ENCODE peak calls at places on chromosomes 6 and 20, in ten cellular contexts. O is adrenal gland, E is AG10803, Z is AG04450, P is nephron progenitor cell, S is ovary, R is SK-N-SH, B is fibroblast of lung, G is osteocyte, J is GM06990. V is an unnamed sample.

GRCh38 chr6:42314571-42314950 is 96.9 kb upstream of the MRPS10 start:
- DNase-seq in O (no peak), E (no peak), Z (no peak), P (no peak), S (no peak), R (no peak), B (no peak), G (no peak), J (no peak), V (no peak)

GRCh38 chr6:85865665-85866372 is 223.1 kb upstream of the SYNCRIP start:
- DNase-seq in O (peak), E (peak), Z (no peak), P (no peak), S (no peak), R (no peak), B (peak), G (no peak), J (no peak), V (no peak)

GRCh38 chr20:42556575-42556974 is 633.1 kb downstream of the PTPRT start:
- DNase-seq in O (no peak), E (no peak), Z (no peak), P (no peak), S (no peak), R (no peak), B (no peak), G (no peak), J (no peak), V (no peak)

GRCh38 chr20:33658510-33658909 is 3.6 kb upstream of the C20orf144 start:
- DNase-seq in O (no peak), E (no peak), Z (no peak), P (no peak), S (peak), R (peak), B (no peak), G (no peak), J (no peak), V (no peak)

GRCh38 chr20:4574356-4574690 is 147.4 kb upstream of the PRND start:
- DNase-seq in O (no peak), E (no peak), Z (no peak), P (no peak), S (no peak), R (no peak), B (no peak), G (no peak), J (no peak), V (no peak)

GRCh38 chr6:130322673-130323268 is 43.0 kb upstream of the TMEM200A start:
- DNase-seq in O (peak), E (peak), Z (peak), P (peak), S (peak), R (peak), B (peak), G (no peak), J (no peak), V (peak)

GRCh38 chr6:90993771-90994170 is 406.9 kb upstream of the MAP3K7 start:
- DNase-seq in O (no peak), E (no peak), Z (no peak), P (no peak), S (no peak), R (no peak), B (no peak), G (no peak), J (no peak), V (no peak)

GRCh38 chr6:2450546-2450945 is 205.1 kb upstream of the GMDS start:
- DNase-seq in O (peak), E (no peak), Z (no peak), P (no peak), S (no peak), R (peak), B (no peak), G (no peak), J (no peak), V (no peak)

GRCh38 chr6:3813150-3813780 is 35.9 kb upstream of the FAM50B start:
- DNase-seq in O (peak), E (peak), Z (no peak), P (peak), S (peak), R (no peak), B (no peak), G (no peak), J (peak), V (peak)

GRCh38 chr20:46025376-46025783 is 3.6 kb upstream of the SLC12A5 start:
- DNase-seq in O (no peak), E (no peak), Z (no peak), P (no peak), S (no peak), R (peak), B (no peak), G (no peak), J (no peak), V (no peak)

GRCh38 chr20:45337367-45338120 is 10.7 kb downstream of the SDC4 start:
- DNase-seq in O (peak), E (peak), Z (peak), P (no peak), S (peak), R (no peak), B (peak), G (no peak), J (no peak), V (no peak)

GRCh38 chr6:105609375-105609991 is 206.6 kb upstream of the PREP start:
- DNase-seq in O (peak), E (no peak), Z (peak), P (no peak), S (no peak), R (no peak), B (peak), G (no peak), J (no peak), V (no peak)

GRCh38 chr6:52317841-52318581 is 33.5 kb upstream of the MCM3 start:
- DNase-seq in O (no peak), E (peak), Z (peak), P (no peak), S (no peak), R (no peak), B (peak), G (no peak), J (peak), V (peak)

GRCh38 chr6:150777731-150778130 is 87.8 kb upstream of the MTHFD1L start:
- DNase-seq in O (no peak), E (no peak), Z (no peak), P (no peak), S (no peak), R (no peak), B (no peak), G (no peak), J (no peak), V (no peak)

GRCh38 chr6:147055821-147056392 is 148.3 kb upstream of the STXBP5 start:
- DNase-seq in O (no peak), E (no peak), Z (no peak), P (no peak), S (no peak), R (no peak), B (no peak), G (no peak), J (no peak), V (no peak)

GRCh38 chr6:23754197-23754596 is 371.8 kb upstream of the NRSN1 start:
- DNase-seq in O (no peak), E (no peak), Z (no peak), P (no peak), S (no peak), R (peak), B (peak), G (no peak), J (no peak), V (no peak)

GRCh38 chr6:57024321-57024720 is 22.2 kb upstream of the KIAA1586 start:
- DNase-seq in O (no peak), E (no peak), Z (no peak), P (no peak), S (no peak), R (no peak), B (no peak), G (no peak), J (no peak), V (no peak)

GRCh38 chr6:87122477-87122876 is 27.6 kb upstream of the CGA start:
- DNase-seq in O (no peak), E (no peak), Z (no peak), P (no peak), S (no peak), R (no peak), B (no peak), G (no peak), J (no peak), V (no peak)

GRCh38 chr20:52473171-52473570 is 281.6 kb upstream of the ZFP64 start:
- DNase-seq in O (no peak), E (no peak), Z (no peak), P (peak), S (no peak), R (no peak), B (no peak), G (no peak), J (no peak), V (no peak)

GRCh38 chr6:13307508-13307995 is 20.8 kb downstream of the TBC1D7 start:
- DNase-seq in O (peak), E (peak), Z (no peak), P (no peak), S (no peak), R (no peak), B (peak), G (peak), J (no peak), V (no peak)

GRCh38 chr20:19973920-19974620 is 43.1 kb upstream of the NAA20 start:
- DNase-seq in O (peak), E (peak), Z (no peak), P (no peak), S (peak), R (no peak), B (peak), G (no peak), J (no peak), V (no peak)

GRCh38 chr6:168007592-168008338 is 10.3 kb downstream of the KIF25 start:
- DNase-seq in O (peak), E (peak), Z (peak), P (no peak), S (no peak), R (no peak), B (peak), G (no peak), J (no peak), V (no peak)

GRCh38 chr6:166402582-166403277 is 20.0 kb upstream of the MPC1 start:
- DNase-seq in O (no peak), E (peak), Z (no peak), P (peak), S (no peak), R (peak), B (no peak), G (peak), J (no peak), V (no peak)

GRCh38 chr6:145147559-145147958 is 587.8 kb downstream of the EPM2A start:
- DNase-seq in O (no peak), E (peak), Z (no peak), P (no peak), S (no peak), R (no peak), B (peak), G (no peak), J (no peak), V (no peak)

GRCh38 chr6:10384719-10385511 is 30.0 kb downstream of the TFAP2A start:
- DNase-seq in O (no peak), E (no peak), Z (no peak), P (peak), S (no peak), R (no peak), B (no peak), G (no peak), J (no peak), V (no peak)

GRCh38 chr20:62727584-62728027 is 19.0 kb downstream of the NTSR1 start:
- DNase-seq in O (no peak), E (no peak), Z (no peak), P (no peak), S (no peak), R (no peak), B (no peak), G (no peak), J (no peak), V (no peak)

GRCh38 chr20:5002077-5002413 is 735 bp upstream of the SLC23A2 start:
- DNase-seq in O (no peak), E (no peak), Z (no peak), P (no peak), S (peak), R (peak), B (no peak), G (no peak), J (no peak), V (peak)

GRCh38 chr6:78243519-78243918 is 590.7 kb downstream of the MEI4 start:
- DNase-seq in O (no peak), E (peak), Z (no peak), P (no peak), S (no peak), R (peak), B (peak), G (no peak), J (no peak), V (no peak)

GRCh38 chr6:144581807-144582537 is 296.8 kb downstream of the UTRN start:
- DNase-seq in O (peak), E (no peak), Z (no peak), P (peak), S (no peak), R (peak), B (peak), G (no peak), J (no peak), V (peak)

GRCh38 chr20:57738484-57738883 is 28.7 kb upstream of the PMEPA1 start:
- DNase-seq in O (no peak), E (no peak), Z (no peak), P (no peak), S (no peak), R (no peak), B (no peak), G (no peak), J (no peak), V (no peak)

GRCh38 chr6:39669117-39669690 is 56.0 kb downstream of the KIF6 start:
- DNase-seq in O (no peak), E (peak), Z (no peak), P (no peak), S (no peak), R (no peak), B (peak), G (no peak), J (no peak), V (no peak)

GRCh38 chr6:109787312-109787711 is 96.2 kb downstream of the FIG4 start:
- DNase-seq in O (no peak), E (no peak), Z (no peak), P (no peak), S (no peak), R (no peak), B (no peak), G (no peak), J (no peak), V (no peak)

GRCh38 chr6:139753198-139753861 is 378.9 kb upstream of the CITED2 start:
- DNase-seq in O (no peak), E (peak), Z (no peak), P (no peak), S (no peak), R (no peak), B (peak), G (no peak), J (no peak), V (no peak)

GRCh38 chr6:33604941-33605854 is 15.9 kb upstream of the ITPR3 start:
- DNase-seq in O (no peak), E (peak), Z (no peak), P (no peak), S (no peak), R (no peak), B (no peak), G (no peak), J (no peak), V (no peak)

GRCh38 chr20:10094566-10095173 is 59.9 kb downstream of the ANKEF1 start:
- DNase-seq in O (no peak), E (no peak), Z (no peak), P (no peak), S (no peak), R (no peak), B (peak), G (no peak), J (no peak), V (no peak)
- TF ChIP-seq CTCF in O (no peak), E (peak), Z (no peak), P (no peak), S (no peak), R (peak), B (peak), G (peak), J (no peak), V (no peak)

GRCh38 chr6:8831366-8832152 is 396.2 kb upstream of the SLC35B3 start:
- DNase-seq in O (no peak), E (peak), Z (no peak), P (no peak), S (no peak), R (no peak), B (peak), G (no peak), J (no peak), V (no peak)

GRCh38 chr6:8825726-8826125 is 390.4 kb upstream of the SLC35B3 start:
- DNase-seq in O (no peak), E (no peak), Z (no peak), P (no peak), S (no peak), R (no peak), B (no peak), G (no peak), J (no peak), V (no peak)

GRCh38 chr6:8829296-8829695 is 394.0 kb upstream of the SLC35B3 start:
- DNase-seq in O (no peak), E (no peak), Z (no peak), P (no peak), S (no peak), R (no peak), B (no peak), G (no peak), J (no peak), V (no peak)

GRCh38 chr6:8828376-8828775 is 393.0 kb upstream of the SLC35B3 start:
- DNase-seq in O (no peak), E (no peak), Z (no peak), P (no peak), S (no peak), R (no peak), B (no peak), G (no peak), J (no peak), V (no peak)

GRCh38 chr6:8830794-8831193 is 395.4 kb upstream of the SLC35B3 start:
- DNase-seq in O (no peak), E (no peak), Z (no peak), P (no peak), S (no peak), R (no peak), B (no peak), G (no peak), J (no peak), V (no peak)
- TF ChIP-seq CTCF in O (no peak), E (no peak), Z (no peak), P (no peak), S (no peak), R (no peak), B (no peak), G (no peak), J (no peak), V (no peak)

DNA sequence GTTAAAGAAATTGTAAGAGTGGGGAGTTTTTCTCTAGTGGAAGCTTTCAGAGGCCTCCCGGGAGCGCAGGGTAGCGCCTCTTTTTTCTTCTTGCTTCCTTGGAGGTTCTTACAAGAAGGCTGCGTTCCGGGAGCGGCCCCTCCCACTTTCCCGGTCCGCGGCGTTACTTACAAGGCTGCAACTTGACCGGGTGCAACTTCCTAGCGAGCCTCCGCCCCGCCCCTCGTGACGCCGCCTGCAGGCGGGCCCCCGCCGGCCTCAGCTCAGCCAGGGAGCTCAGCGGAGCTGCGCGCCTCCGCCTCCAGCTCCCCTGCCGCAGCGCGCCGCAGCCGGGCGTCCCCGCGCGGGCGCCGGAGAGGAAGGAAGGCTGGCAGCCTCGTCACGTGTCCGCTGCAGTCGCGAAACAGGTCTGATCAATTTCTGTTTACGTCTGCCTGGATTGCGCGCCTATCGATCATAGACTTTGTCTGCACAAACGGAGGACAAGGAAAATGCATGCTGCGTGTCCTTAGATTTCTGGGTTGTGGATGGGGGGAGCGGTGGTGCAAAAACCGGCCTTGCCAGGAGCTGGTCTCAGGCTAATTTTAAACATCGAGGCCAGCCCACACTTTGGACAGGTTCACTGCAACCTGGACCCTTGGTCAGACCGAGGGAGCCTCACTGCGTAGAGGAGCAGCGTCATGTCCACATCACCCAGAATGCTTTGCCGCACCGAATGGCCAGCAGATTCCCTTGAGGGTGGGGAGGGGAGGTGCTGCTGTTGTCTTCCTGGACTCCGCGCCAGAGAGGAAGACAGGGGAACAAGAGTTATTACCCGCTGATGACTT is at the start of the genes FAM217B and PPP1R3D:
- DNase-seq in O (peak), E (peak), Z (peak), P (peak), S (peak), R (peak), B (peak), G (peak), J (peak), V (peak)
- TF ChIP-seq CTCF in O (no peak), E (no peak), Z (peak), P (no peak), S (no peak), R (peak), B (no peak), G (peak), J (no peak), V (no peak)

DNA sequence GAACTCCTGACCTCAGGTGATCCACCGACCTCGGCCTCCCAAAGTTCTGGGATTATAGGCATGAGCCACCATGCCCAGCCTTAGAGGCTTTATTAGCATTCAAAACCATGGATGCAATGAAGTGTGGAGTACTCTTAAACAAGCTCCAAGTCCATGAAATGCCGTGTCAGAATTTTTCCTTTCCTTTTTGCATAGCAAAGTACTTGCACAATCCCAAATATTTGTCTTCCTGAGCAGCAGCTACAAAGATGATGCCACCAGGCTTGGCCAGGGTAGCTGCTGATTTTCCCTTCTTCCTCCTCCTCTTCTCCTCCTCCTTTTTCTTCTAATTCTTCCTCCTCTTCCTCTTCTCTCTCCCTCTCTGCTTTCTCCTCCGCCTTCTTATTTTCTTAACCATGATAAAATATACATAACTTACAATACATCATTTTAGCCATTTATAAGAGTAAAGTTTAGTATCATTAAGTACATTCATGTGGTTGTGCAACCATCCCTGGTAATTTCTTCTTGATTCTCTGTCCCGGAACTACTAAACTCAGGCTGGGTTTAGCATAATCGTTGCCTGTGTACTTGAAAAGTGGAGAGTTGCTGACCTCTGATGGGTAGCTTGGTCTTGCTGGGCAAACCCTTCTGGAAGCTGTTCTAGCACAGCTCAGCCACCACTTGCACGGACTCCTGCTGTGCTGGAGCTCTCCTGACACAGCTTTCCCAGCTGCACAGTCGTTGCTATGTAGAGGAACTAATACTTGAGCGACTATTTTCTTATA is 20.3 kb downstream of the MUCL3 start:
- DNase-seq in O (no peak), E (peak), Z (no peak), P (no peak), S (no peak), R (no peak), B (peak), G (no peak), J (no peak), V (no peak)
- TF ChIP-seq CTCF in O (no peak), E (no peak), Z (no peak), P (no peak), S (no peak), R (no peak), B (no peak), G (no peak), J (no peak), V (no peak)

GRCh38 chr6:164097557-164098398 is 683.3 kb downstream of the QKI start:
- DNase-seq in O (peak), E (peak), Z (no peak), P (no peak), S (no peak), R (no peak), B (peak), G (no peak), J (no peak), V (no peak)
- TF ChIP-seq CTCF in O (no peak), E (no peak), Z (no peak), P (no peak), S (no peak), R (no peak), B (no peak), G (peak), J (peak), V (no peak)

DNA sequence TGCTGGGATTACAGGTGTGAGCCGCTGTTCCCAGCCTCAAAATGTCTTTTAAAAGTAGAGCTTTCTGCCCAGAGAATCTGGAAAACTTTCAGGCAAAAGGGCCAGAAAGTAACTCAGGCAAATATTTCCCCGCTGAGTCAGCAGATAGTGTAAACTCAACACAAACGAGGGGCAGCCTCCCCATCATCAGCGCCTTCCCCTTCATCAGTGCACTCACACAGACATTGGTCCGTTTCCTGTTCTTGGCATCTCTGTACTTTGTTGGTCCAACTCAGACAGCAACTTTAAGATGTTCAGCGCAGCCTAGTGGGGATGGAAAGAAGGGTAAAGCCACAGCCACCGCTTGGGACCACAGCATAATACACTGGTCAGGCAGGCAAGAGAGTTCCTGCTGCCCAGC is 69.5 kb downstream of the CSE1L start:
- DNase-seq in O (no peak), E (peak), Z (peak), P (no peak), S (peak), R (no peak), B (peak), G (no peak), J (no peak), V (no peak)
- TF ChIP-seq CTCF in O (no peak), E (no peak), Z (peak), P (no peak), S (no peak), R (no peak), B (peak), G (no peak), J (no peak), V (no peak)

V was measured in GM13977.